ENCODE peak calls at places on chromosomes 13 and 19, in seven cellular contexts. N is CD8-positive, alpha-beta T cell; M is osteocyte; I is astrocyte; K is epithelial cell of esophagus; W is dorsolateral prefrontal cortex; V is BJ. S is an unnamed sample.

GRCh38 chr13:60757481-60757880 is 360.5 kb downstream of the TDRD3 start:
- DNase-seq in I (no peak), K (no peak), N (no peak), W (no peak), V (no peak), M (no peak), S (no peak)

GRCh38 chr13:30429721-30430694 is 7.7 kb downstream of the UBE2L5 start:
- DNase-seq in M (no peak), K (peak; percentile 94), V (peak; percentile 64), N (no peak), I (peak; percentile 94), W (no peak), S (no peak)

GRCh38 chr19:52188822-52189744 is 769 bp upstream of the PPP2R1A start:
- DNase-seq in I (no peak), V (no peak), M (peak; percentile 89), K (peak; percentile 61), N (no peak), W (peak; percentile 72), S (peak; percentile 90)

GRCh38 chr13:36323951-36324566 is 22.1 kb downstream of the SPART start:
- DNase-seq in W (no peak), V (peak; percentile 71), N (no peak), M (no peak), I (peak; percentile 53), K (no peak), S (no peak)

GRCh38 chr13:98022210-98022609 is 68.7 kb downstream of the IPO5 start:
- DNase-seq in K (peak; percentile 55), I (peak; percentile 84), W (no peak), V (peak; percentile 51), N (no peak), M (no peak), S (no peak)

GRCh38 chr19:53631949-53632407 is at the start of gene DPRX:
- DNase-seq in I (no peak), N (no peak), V (no peak), W (no peak), K (no peak), M (no peak), S (no peak)

GRCh38 chr19:11375143-11375948 is 880 bp downstream of the SWSAP1 start:
- DNase-seq in M (no peak), K (no peak), W (no peak), I (no peak), N (peak; percentile 88), V (no peak), S (no peak)

GRCh38 chr13:38543561-38543960 is 143.3 kb upstream of the FREM2 start:
- DNase-seq in V (no peak), M (no peak), W (no peak), I (peak; percentile 64), K (peak; percentile 7), N (no peak), S (no peak)

GRCh38 chr19:30144242-30144758 is 202.3 kb downstream of the URI1 start:
- DNase-seq in M (no peak), W (no peak), N (no peak), K (no peak), I (no peak), V (no peak), S (no peak)

GRCh38 chr13:101434486-101434885 is 18.0 kb upstream of the ITGBL1 start:
- DNase-seq in W (no peak), K (no peak), M (no peak), I (peak; percentile 77), N (no peak), V (no peak), S (no peak)

GRCh38 chr19:15014579-15014978 is 34.7 kb upstream of the CASP14 start:
- DNase-seq in I (no peak), K (no peak), V (no peak), N (no peak), W (no peak), M (no peak), S (no peak)

GRCh38 chr19:38665950-38666661 is 18.7 kb downstream of the ACTN4 start:
- DNase-seq in M (no peak), W (no peak), I (peak; percentile 64), V (peak; percentile 65), K (no peak), N (no peak), S (no peak)

GRCh38 chr19:39199025-39199424 is 2.3 kb downstream of the NCCRP1 start:
- DNase-seq in K (no peak), M (no peak), W (peak; percentile 77), V (peak; percentile 3), I (peak; percentile 9), N (no peak), S (peak; percentile 37)

GRCh38 chr19:45558399-45558878 is 26.2 kb downstream of the OPA3 start:
- DNase-seq in W (no peak), N (peak; percentile 78), K (peak; percentile 82), V (no peak), M (no peak), I (no peak), S (peak; percentile 47)

GRCh38 chr13:112102243-112102642 is 35.3 kb downstream of the SOX1 start:
- DNase-seq in I (no peak), N (no peak), V (no peak), M (no peak), W (no peak), K (no peak), S (no peak)

GRCh38 chr19:53057904-53058579 is 13.5 kb downstream of the ERVV-2 start:
- DNase-seq in N (no peak), I (no peak), W (no peak), K (peak; percentile 24), V (no peak), M (no peak), S (peak; percentile 31)

GRCh38 chr19:6947745-6948144 is 60.4 kb downstream of the ADGRE1 start:
- DNase-seq in K (peak; percentile 3), W (no peak), N (no peak), M (no peak), V (no peak), I (peak; percentile 6), S (no peak)

GRCh38 chr13:40780822-40781401 is 8.5 kb upstream of the SLC25A15 start:
- DNase-seq in M (peak; percentile 69), W (no peak), I (no peak), N (no peak), V (no peak), K (peak; percentile 51), S (no peak)

GRCh38 chr13:30676672-30677071 is 58.7 kb upstream of the ALOX5AP start:
- DNase-seq in W (no peak), M (no peak), K (peak; percentile 66), V (no peak), I (no peak), N (no peak), S (no peak)

GRCh38 chr19:10836478-10837325 is 690 bp upstream of the TMED1 start:
- DNase-seq in K (peak; percentile 76), I (peak; percentile 65), M (no peak), W (peak; percentile 83), V (no peak), N (peak; percentile 87), S (no peak)

GRCh38 chr13:93199856-93200255 is 26.8 kb upstream of the GPC6 start:
- DNase-seq in M (no peak), W (no peak), I (no peak), V (no peak), N (no peak), K (no peak), S (no peak)

GRCh38 chr13:93201992-93202558 is 24.5 kb upstream of the GPC6 start:
- DNase-seq in V (no peak), N (no peak), W (no peak), I (no peak), K (no peak), M (no peak), S (no peak)

DNA sequence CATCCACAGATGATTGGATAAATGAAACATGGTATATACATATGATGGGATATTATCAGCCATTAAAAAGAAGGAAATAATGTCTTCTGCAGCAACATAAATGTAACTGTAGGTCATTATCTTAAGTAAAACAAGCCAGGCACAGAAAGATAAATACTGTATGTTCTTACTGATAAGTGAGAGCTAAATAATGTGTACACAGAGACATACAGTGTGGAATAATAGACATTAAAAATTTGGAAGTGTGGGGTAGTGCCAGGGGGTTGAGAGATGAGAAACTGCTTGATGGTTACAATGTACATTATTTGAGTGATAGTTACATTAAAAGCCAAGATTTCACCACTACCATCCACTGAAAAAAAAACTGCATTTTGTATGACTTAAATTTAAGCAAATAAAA is 26.0 kb upstream of the GPC6 start:
- DNase-seq in I (no peak), M (no peak), N (no peak), W (no peak), K (no peak), V (no peak), S (no peak)
- TF ChIP-seq CTCF in I (no peak), M (no peak), N (no peak), W (no peak), K (no peak), V (no peak), S (no peak)

DNA sequence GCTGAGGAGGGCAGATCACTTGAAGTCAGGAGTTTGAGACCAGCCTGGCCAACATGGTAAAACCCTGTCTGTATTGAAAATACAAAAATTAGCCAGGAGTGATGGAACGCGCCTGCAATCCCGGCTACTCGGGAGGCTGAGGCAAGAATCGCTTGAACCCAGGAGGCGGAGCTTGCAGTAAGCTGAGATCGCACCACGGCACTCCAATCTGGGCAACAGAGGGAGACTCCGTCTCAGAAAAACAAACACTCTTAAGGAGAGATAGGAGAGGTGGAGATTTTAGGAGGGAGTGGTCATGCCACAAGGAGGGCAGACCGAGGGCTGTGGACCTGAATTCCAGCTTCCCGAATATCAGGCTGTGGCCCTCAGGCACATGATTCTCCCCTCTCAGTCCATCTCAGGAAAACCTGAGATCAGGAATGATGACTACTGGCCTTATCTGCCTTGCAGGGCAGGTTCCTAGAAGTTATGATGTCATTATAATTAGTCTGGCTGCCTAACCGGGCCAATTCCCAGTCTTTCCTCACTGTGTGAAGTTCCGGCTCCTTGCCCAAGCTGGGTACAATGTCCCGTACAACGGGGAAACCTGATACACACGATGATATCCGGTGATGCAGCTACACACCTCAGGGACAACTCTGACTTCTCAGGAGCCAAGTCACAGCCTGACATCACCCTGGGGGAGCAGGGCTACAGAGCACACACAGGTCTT is 2.5 kb downstream of the SLC35E1 start:
- DNase-seq in M (no peak), V (no peak), N (no peak), W (no peak), K (peak; percentile 68), I (no peak), S (no peak)
- TF ChIP-seq CTCF in M (no peak), V (no peak), N (no peak), W (no peak), K (no peak), I (no peak), S (no peak)

GRCh38 chr19:40445006-40445312 is 824 bp upstream of the SERTAD3 start:
- DNase-seq in K (no peak), V (no peak), W (no peak), I (no peak), N (no peak), M (no peak), S (no peak)
- TF ChIP-seq CTCF in K (no peak), V (no peak), W (no peak), I (no peak), N (no peak), M (no peak), S (no peak)

DNA sequence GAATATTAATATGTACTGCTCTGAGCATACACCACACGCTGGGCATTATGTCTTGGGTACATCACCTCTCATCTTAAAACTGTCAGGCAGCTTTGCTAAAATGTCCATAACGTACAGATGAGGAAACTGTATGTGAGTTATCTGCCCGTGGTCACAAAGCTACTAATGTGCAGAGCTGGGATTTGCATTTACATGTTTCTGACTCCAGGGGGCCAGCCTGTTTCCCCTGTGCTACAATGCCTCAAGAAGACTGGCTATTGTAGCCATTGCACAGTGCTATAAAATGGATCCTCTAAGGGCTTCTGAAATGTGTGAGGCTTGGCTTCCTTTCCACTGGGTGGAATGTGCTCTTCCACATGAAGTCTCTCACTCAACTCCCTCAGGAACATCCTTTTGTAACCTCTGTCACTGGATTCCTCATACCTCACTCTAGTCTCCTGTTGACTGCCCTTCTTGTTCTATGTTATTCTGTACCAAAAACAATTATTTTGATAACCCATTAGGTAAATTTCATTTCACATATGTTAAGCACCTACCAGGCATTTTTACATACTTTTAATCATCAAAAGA is 95.6 kb upstream of the HTR2A start:
- DNase-seq in K (peak; percentile 46), W (no peak), I (no peak), M (no peak), V (no peak), N (no peak), S (no peak)
- TF ChIP-seq CTCF in K (peak; percentile 43), W (no peak), I (peak; percentile 17), M (peak; percentile 25), V (peak; percentile 41), N (no peak), S (peak; percentile 49)